ENCODE peak calls at places on chromosomes 3 and 15, in eight cellular contexts. Q is transverse colon, L is gastrocnemius medialis, Z is heart left ventricle, A is spleen, D is esophagus squamous epithelium, B is A549, G is right lobe of liver. E is an unnamed sample.
A peak's percentile ranks its signal among the peaks of the same experiment; 100 is the strongest.

GRCh38 chr3:151421956-151422355 is 37.4 kb upstream of the P2RY12 start:
- DNase-seq in Q (no peak), Z (no peak), G (no peak), B (no peak), L (no peak), A (no peak), D (no peak), E (no peak)

GRCh38 chr3:42088803-42089520 is 2.2 kb upstream of the TRAK1 start:
- DNase-seq in B (no peak), Z (no peak), G (no peak), D (no peak), Q (no peak), A (no peak), L (no peak), E (no peak)

GRCh38 chr15:52486003-52486996 is 42.4 kb downstream of the MYO5A start:
- DNase-seq in G (no peak), B (no peak), Q (no peak), A (no peak), L (no peak), D (no peak), Z (no peak), E (no peak)

GRCh38 chr3:169969696-169970095 is 3.1 kb downstream of the SEC62 start:
- DNase-seq in G (no peak), B (no peak), A (no peak), Q (no peak), L (no peak), D (no peak), Z (no peak), E (no peak)

GRCh38 chr3:185846041-185846440 is 21.2 kb upstream of the IGF2BP2 start:
- DNase-seq in G (no peak), B (no peak), A (no peak), D (no peak), L (no peak), Q (no peak), Z (no peak), E (no peak)

GRCh38 chr15:52805351-52806283 is 15.5 kb upstream of the ONECUT1 start:
- DNase-seq in Q (no peak), A (peak; percentile 74), G (peak; percentile 66), L (no peak), B (no peak), Z (no peak), D (no peak), E (no peak)

GRCh38 chr3:171094411-171094810 is 67.9 kb upstream of the SLC2A2 start:
- DNase-seq in D (no peak), L (no peak), A (no peak), G (no peak), B (no peak), Z (no peak), Q (no peak), E (no peak)

GRCh38 chr15:87871738-87872315 is 384.7 kb downstream of the NTRK3 start:
- DNase-seq in Q (no peak), Z (no peak), G (no peak), A (no peak), D (no peak), B (no peak), L (no peak), E (no peak)

GRCh38 chr3:172152869-172153268 is 113.5 kb downstream of the FNDC3B start:
- DNase-seq in Z (peak; percentile 38), B (no peak), Q (no peak), L (no peak), G (peak; percentile 18), A (no peak), D (no peak), E (no peak)

GRCh38 chr15:64686130-64686735 is 89.2 kb downstream of the RBPMS2 start:
- DNase-seq in B (peak; percentile 67), Q (no peak), D (no peak), Z (no peak), A (peak; percentile 55), L (no peak), G (no peak), E (no peak)

GRCh38 chr15:38877471-38877870 is 312.9 kb upstream of the RASGRP1 start:
- DNase-seq in A (no peak), L (no peak), Q (no peak), B (no peak), Z (no peak), G (no peak), D (no peak), E (no peak)

GRCh38 chr3:10546887-10547286 is 41.5 kb upstream of the ATP2B2 start:
- DNase-seq in Z (no peak), D (no peak), Q (no peak), L (no peak), A (no peak), B (no peak), G (no peak), E (no peak)

GRCh38 chr3:184175506-184175905 is 851 bp downstream of the AP2M1 start:
- DNase-seq in L (no peak), Q (no peak), G (no peak), Z (no peak), B (no peak), D (no peak), A (peak; percentile 71), E (no peak)

GRCh38 chr3:10010546-10011465 is 15.4 kb upstream of the FANCD2 start:
- DNase-seq in L (peak; percentile 96), D (peak; percentile 82), Z (peak; percentile 95), B (peak; percentile 86), G (peak; percentile 99), Q (peak; percentile 99), A (peak; percentile 99), E (peak; percentile 99)

GRCh38 chr3:143650120-143650519 is 198.1 kb downstream of the SLC9A9 start:
- DNase-seq in L (no peak), Q (no peak), D (no peak), B (no peak), Z (no peak), A (no peak), G (no peak), E (no peak)

GRCh38 chr3:45612918-45613602 is 18.5 kb downstream of the LIMD1 start:
- DNase-seq in A (no peak), D (no peak), G (no peak), L (no peak), Q (peak; percentile 37), Z (no peak), B (no peak), E (no peak)

GRCh38 chr3:31377045-31377642 is 155.6 kb upstream of the STT3B start:
- DNase-seq in L (no peak), G (no peak), Z (no peak), A (no peak), D (no peak), B (peak; percentile 43), Q (no peak), E (no peak)

GRCh38 chr3:187799942-187800637 is 54.8 kb upstream of the BCL6 start:
- DNase-seq in Z (no peak), Q (no peak), L (no peak), G (no peak), A (no peak), D (no peak), B (no peak), E (no peak)

GRCh38 chr3:50464578-50464977 is 38.9 kb downstream of the CACNA2D2 start:
- DNase-seq in A (no peak), Z (no peak), Q (no peak), G (no peak), D (no peak), B (no peak), L (no peak), E (no peak)

GRCh38 chr15:66573348-66573718 is 7.5 kb upstream of the LCTL start:
- DNase-seq in A (peak; percentile 50), D (no peak), G (no peak), Q (no peak), Z (no peak), L (no peak), B (no peak), E (no peak)
- TF ChIP-seq CTCF in A (no peak), D (no peak), G (no peak), Q (no peak), Z (no peak), L (no peak), B (no peak), E (no peak)

GRCh38 chr15:100346866-100347512 is 5.2 kb upstream of the ADAMTS17 start:
- DNase-seq in G (no peak), Q (no peak), D (no peak), L (no peak), A (no peak), Z (no peak), B (no peak), E (peak; percentile 83)

GRCh38 chr15:100349321-100349695 is 7.5 kb upstream of the ADAMTS17 start:
- DNase-seq in G (no peak), Z (no peak), L (no peak), B (no peak), Q (no peak), A (no peak), D (no peak), E (peak; percentile 55)

GRCh38 chr15:100348578-100348977 is 6.8 kb upstream of the ADAMTS17 start:
- DNase-seq in Z (no peak), A (no peak), Q (no peak), G (no peak), D (no peak), B (no peak), L (no peak), E (peak; percentile 68)

GRCh38 chr15:100350434-100351226 is 8.9 kb upstream of the ADAMTS17 start:
- DNase-seq in L (no peak), Z (no peak), Q (peak; percentile 51), D (no peak), G (no peak), B (peak; percentile 36), A (no peak), E (no peak)

GRCh38 chr15:100349696-100350433 is 8.1 kb upstream of the ADAMTS17 start:
- DNase-seq in B (peak; percentile 96), D (peak; percentile 41), A (peak; percentile 97), Q (peak; percentile 95), L (peak; percentile 94), G (peak; percentile 91), Z (peak; percentile 92), E (peak; percentile 98)
- TF ChIP-seq POLR2A in B (no peak), D (no peak), A (no peak), Q (peak; percentile 30), L (peak; percentile 63), G (peak; percentile 71), Z (no peak), E (peak; percentile 15)

DNA sequence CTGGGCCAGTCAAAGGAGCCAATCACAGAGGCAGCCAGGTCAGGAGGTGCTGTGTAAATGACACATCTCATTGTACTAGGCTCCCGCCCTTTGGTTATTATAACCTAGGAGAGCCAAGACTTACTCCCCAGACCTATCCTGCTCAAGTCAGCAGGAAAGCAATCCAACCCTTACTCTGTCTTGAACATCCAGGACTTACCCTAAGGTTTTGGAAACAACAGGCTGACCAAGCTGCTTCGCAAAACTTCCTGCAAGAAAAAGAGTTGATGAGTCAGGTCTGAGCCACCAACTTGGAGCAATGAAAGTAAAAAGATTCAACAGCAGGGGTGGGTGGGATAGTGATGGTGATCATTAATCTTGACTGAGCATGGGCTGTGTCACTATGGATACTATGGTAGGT is 144.4 kb downstream of the MYLK start:
- DNase-seq in Z (no peak), A (no peak), Q (peak; percentile 42), B (no peak), L (no peak), G (no peak), D (no peak), E (no peak)
- H3K27ac ChIP-seq in Z (no peak overlapping the region), A (no peak overlapping the region), Q (no peak overlapping the region), B (peak overlapping the region; percentile 73), L (no peak overlapping the region), G (no peak overlapping the region), D (no peak overlapping the region), E (no peak overlapping the region)

DNA sequence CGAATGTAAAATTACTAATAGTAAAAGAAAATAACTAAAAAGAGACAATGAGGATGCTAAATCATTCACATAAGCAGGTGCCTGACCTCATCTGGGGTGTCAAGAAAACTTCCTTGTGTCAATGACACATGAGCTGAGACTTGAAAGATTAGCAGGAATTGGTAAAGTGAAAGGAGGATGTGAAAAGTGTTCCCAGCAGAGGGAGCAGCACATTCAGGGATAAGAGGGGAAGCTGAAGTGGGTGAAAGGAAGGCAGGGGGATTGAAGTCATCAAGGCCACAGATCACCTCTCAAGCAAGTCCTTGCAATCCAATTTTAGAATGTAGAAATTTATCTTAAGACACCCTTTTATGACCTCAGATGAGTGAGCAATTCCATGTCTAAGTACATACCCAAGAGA is 60.2 kb upstream of the ACP3 start:
- DNase-seq in L (no peak), B (no peak), A (no peak), D (no peak), G (no peak), Q (peak; percentile 16), Z (no peak), E (no peak)
- TF ChIP-seq CTCF in L (no peak), B (peak; percentile 47), A (no peak), D (peak; percentile 76), G (peak; percentile 37), Q (peak; percentile 46), Z (peak; percentile 37), E (no peak)